ENCODE peak calls at places on chromosome 13, in ten cellular contexts. O is right atrium auricular region; A is uterus; U is GM03348; Y is stimulated activated CD4-positive, alpha-beta T cell treated with anti-CD3 and anti-CD28 coated beads, Interleukin-2, amount 100 ng/mL, for 4 hours; W is activated CD4-positive, CD25-positive, alpha-beta regulatory T cell; N is BJ; K is activated T-cell treated with anti-CD3 and anti-CD28 coated beads for 1 hour; Q is fibroblast of the aortic adventitia; L is activated naive CD4-positive, alpha-beta T cell treated with anti-CD3 and anti-CD28 coated beads, Interleukin-2, amount 50 U/mL, for 72 hours. C is an unnamed sample.

GRCh38 chr13:42218576-42218975 is 53.4 kb upstream of the AKAP11 start:
- DNase-seq in O (no peak), A (no peak), U (no peak), Y (no peak), W (no peak), N (no peak), K (no peak), Q (peak; percentile 17), L (no peak), C (no peak)

GRCh38 chr13:51269039-51269438 is 46.8 kb downstream of the FAM124A start:
- DNase-seq in O (no peak), A (no peak), U (peak; percentile 28), Y (no peak), W (no peak), N (peak; percentile 81), K (no peak), Q (peak; percentile 47), L (no peak), C (no peak)

GRCh38 chr13:31172535-31172934 is 10.8 kb upstream of the HSPH1 start:
- DNase-seq in O (no peak), A (no peak), U (peak; percentile 57), Y (no peak), W (no peak), N (no peak), K (no peak), Q (peak; percentile 91), L (no peak), C (no peak)

GRCh38 chr13:42593719-42594012 is 19.7 kb downstream of the TNFSF11 start:
- DNase-seq in O (no peak), A (no peak), U (no peak), Y (no peak), W (no peak), N (no peak), K (no peak), Q (no peak), L (no peak), C (no peak)

GRCh38 chr13:61202042-61202441 is 213.6 kb downstream of the PCDH20 start:
- DNase-seq in O (no peak), A (no peak), U (no peak), Y (no peak), W (no peak), N (no peak), K (no peak), Q (no peak), L (no peak), C (no peak)

GRCh38 chr13:106566682-106567420 is 1.1 kb downstream of the ARGLU1 start:
- DNase-seq in O (no peak), A (peak; percentile 40), U (peak; percentile 80), Y (no peak), W (peak; percentile 14), N (no peak), K (no peak), Q (peak; percentile 52), L (no peak), C (peak; percentile 78)

GRCh38 chr13:111388851-111389500 is 68.5 kb downstream of the TEX29 start:
- DNase-seq in O (no peak), A (no peak), U (no peak), Y (no peak), W (no peak), N (no peak), K (peak; percentile 29), Q (no peak), L (no peak), C (no peak)

GRCh38 chr13:24271611-24272451 is 37.5 kb upstream of the C1QTNF9 start:
- DNase-seq in O (peak; percentile 70), A (peak; percentile 51), U (peak; percentile 79), Y (no peak), W (peak; percentile 42), N (peak; percentile 45), K (peak; percentile 43), Q (peak; percentile 71), L (peak; percentile 63), C (peak; percentile 38)

GRCh38 chr13:80131204-80131603 is 209.7 kb downstream of the SPRY2 start:
- DNase-seq in O (peak; percentile 81), A (peak; percentile 37), U (peak; percentile 72), Y (no peak), W (no peak), N (no peak), K (no peak), Q (peak; percentile 70), L (no peak), C (no peak)

GRCh38 chr13:68261105-68261504 is 1031.0 kb upstream of the PCDH9 start:
- DNase-seq in O (no peak), A (no peak), U (no peak), Y (no peak), W (no peak), N (no peak), K (no peak), Q (no peak), L (no peak), C (peak; percentile 40)

GRCh38 chr13:79917628-79918027 is 423.3 kb downstream of the SPRY2 start:
- DNase-seq in O (no peak), A (no peak), U (no peak), Y (no peak), W (no peak), N (no peak), K (no peak), Q (no peak), L (no peak), C (no peak)

GRCh38 chr13:104694397-104694796 is 1628.2 kb upstream of the SLC10A2 start:
- DNase-seq in O (no peak), A (no peak), U (no peak), Y (no peak), W (no peak), N (no peak), K (no peak), Q (peak; percentile 0), L (no peak), C (no peak)

GRCh38 chr13:98752111-98752941 is at the start of gene SLC15A1:
- DNase-seq in O (no peak), A (no peak), U (peak; percentile 46), Y (no peak), W (no peak), N (no peak), K (no peak), Q (no peak), L (no peak), C (no peak)

GRCh38 chr13:24032252-24032651 is 128.3 kb upstream of the SPATA13 start:
- DNase-seq in O (no peak), A (no peak), U (peak; percentile 65), Y (no peak), W (no peak), N (peak; percentile 88), K (no peak), Q (peak; percentile 98), L (no peak), C (no peak)

GRCh38 chr13:79385694-79386093 is 20.4 kb downstream of the RBM26 start:
- DNase-seq in O (no peak), A (no peak), U (no peak), Y (no peak), W (no peak), N (no peak), K (no peak), Q (no peak), L (peak; percentile 60), C (peak; percentile 3)

GRCh38 chr13:26499209-26499601 is 58.3 kb upstream of the WASF3 start:
- DNase-seq in O (no peak), A (no peak), U (no peak), Y (no peak), W (no peak), N (no peak), K (no peak), Q (no peak), L (no peak), C (no peak)

GRCh38 chr13:30148171-30148754 is 159.1 kb downstream of the KATNAL1 start:
- DNase-seq in O (no peak), A (no peak), U (no peak), Y (no peak), W (peak; percentile 10), N (no peak), K (no peak), Q (no peak), L (no peak), C (no peak)